ENCODE peak calls at places on chromosomes 16 and 17, in six cellular contexts. W, E, U, Y, K and T are unnamed samples.

GRCh38 chr16:59905628-59906027 is 1171.5 kb upstream of the GOT2 start:
- DNase-seq in W (no peak), E (peak), U (no peak), Y (no peak), K (no peak), T (no peak)

GRCh38 chr17:71926746-71927398 is 193.9 kb upstream of the SOX9 start:
- DNase-seq in W (no peak), E (no peak), U (no peak), Y (no peak), K (no peak), T (no peak)

GRCh38 chr16:46618516-46618915 is 2.7 kb downstream of the SHCBP1 start:
- DNase-seq in W (no peak), E (no peak), U (no peak), Y (no peak), K (no peak), T (no peak)

GRCh38 chr17:40487371-40488020 is 13.9 kb downstream of the TNS4 start:
- DNase-seq in W (no peak), E (no peak), U (no peak), Y (no peak), K (no peak), T (no peak)

GRCh38 chr16:4244254-4244812 is 2.5 kb upstream of the SRL start:
- DNase-seq in W (no peak), E (no peak), U (no peak), Y (no peak), K (no peak), T (no peak)

GRCh38 chr17:31293586-31293985 is 3.5 kb downstream of the OMG start:
- DNase-seq in W (no peak), E (no peak), U (no peak), Y (no peak), K (no peak), T (no peak)

GRCh38 chr16:72987480-72987901 is 60.4 kb downstream of the ZFHX3 start:
- DNase-seq in W (no peak), E (no peak), U (no peak), Y (no peak), K (no peak), T (no peak)

GRCh38 chr17:38628441-38628840 is 22.7 kb upstream of the SRCIN1 start:
- DNase-seq in W (no peak), E (peak), U (no peak), Y (no peak), K (peak), T (no peak)

GRCh38 chr17:40491486-40491885 is 9.9 kb downstream of the TNS4 start:
- DNase-seq in W (no peak), E (no peak), U (no peak), Y (no peak), K (no peak), T (no peak)

GRCh38 chr16:9124908-9125584 is 33.6 kb downstream of the HAPSTR1 start:
- DNase-seq in W (no peak), E (no peak), U (no peak), Y (no peak), K (no peak), T (no peak)
- TF ChIP-seq CTCF in W (no peak), E (no peak), U (no peak), Y (no peak), K (no peak), T (no peak)

GRCh38 chr17:29667969-29668368 is 45.3 kb upstream of the CORO6 start:
- DNase-seq in W (no peak), E (no peak), U (no peak), Y (no peak), K (no peak), T (no peak)

GRCh38 chr17:29665480-29665807 is 42.7 kb upstream of the CORO6 start:
- DNase-seq in W (no peak), E (no peak), U (no peak), Y (no peak), K (no peak), T (no peak)

GRCh38 chr17:29663155-29663554 is 40.4 kb upstream of the CORO6 start:
- DNase-seq in W (no peak), E (no peak), U (no peak), Y (no peak), K (no peak), T (no peak)

GRCh38 chr17:29661220-29661619 is 38.5 kb upstream of the CORO6 start:
- DNase-seq in W (no peak), E (no peak), U (no peak), Y (no peak), K (no peak), T (no peak)

DNA sequence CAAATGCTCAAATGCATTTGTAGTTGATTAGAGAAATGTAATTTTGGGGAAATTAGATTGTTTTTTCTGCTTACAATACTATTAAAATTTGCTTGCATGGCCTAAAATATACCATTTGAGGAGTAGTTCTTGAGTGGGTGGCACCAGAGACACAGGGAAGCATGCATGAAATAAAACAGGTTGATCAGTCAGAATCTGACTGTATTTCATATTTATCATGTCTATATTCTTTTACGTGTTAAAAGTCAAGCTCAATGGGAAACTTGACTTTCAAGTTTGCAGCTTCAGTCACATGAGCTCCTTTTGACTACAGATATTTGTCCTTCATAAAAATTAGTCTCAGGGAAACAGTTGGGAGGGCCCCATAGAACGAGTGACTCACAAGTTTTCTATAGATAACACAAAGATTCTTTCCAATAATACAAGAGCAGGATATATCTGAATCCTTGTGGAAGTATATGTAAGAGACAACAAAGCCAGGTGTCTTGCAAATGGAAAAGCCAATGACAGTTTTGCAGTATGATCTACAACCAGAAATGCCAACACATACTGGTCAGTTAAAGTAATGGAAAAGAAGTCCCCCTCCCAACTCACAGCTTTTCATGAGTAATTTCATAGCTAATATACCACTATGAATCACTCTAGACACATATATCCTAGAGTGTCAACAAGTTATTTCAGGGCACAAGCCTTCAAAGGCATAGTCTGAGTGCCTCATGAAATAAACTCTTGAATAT is 42.2 kb upstream of the CORO6 start:
- DNase-seq in W (no peak), E (peak), U (no peak), Y (no peak), K (no peak), T (no peak)
- H3K27ac ChIP-seq in W (peak), E (peak), U (no peak), Y (no peak), K (no peak), T (no peak)

DNA sequence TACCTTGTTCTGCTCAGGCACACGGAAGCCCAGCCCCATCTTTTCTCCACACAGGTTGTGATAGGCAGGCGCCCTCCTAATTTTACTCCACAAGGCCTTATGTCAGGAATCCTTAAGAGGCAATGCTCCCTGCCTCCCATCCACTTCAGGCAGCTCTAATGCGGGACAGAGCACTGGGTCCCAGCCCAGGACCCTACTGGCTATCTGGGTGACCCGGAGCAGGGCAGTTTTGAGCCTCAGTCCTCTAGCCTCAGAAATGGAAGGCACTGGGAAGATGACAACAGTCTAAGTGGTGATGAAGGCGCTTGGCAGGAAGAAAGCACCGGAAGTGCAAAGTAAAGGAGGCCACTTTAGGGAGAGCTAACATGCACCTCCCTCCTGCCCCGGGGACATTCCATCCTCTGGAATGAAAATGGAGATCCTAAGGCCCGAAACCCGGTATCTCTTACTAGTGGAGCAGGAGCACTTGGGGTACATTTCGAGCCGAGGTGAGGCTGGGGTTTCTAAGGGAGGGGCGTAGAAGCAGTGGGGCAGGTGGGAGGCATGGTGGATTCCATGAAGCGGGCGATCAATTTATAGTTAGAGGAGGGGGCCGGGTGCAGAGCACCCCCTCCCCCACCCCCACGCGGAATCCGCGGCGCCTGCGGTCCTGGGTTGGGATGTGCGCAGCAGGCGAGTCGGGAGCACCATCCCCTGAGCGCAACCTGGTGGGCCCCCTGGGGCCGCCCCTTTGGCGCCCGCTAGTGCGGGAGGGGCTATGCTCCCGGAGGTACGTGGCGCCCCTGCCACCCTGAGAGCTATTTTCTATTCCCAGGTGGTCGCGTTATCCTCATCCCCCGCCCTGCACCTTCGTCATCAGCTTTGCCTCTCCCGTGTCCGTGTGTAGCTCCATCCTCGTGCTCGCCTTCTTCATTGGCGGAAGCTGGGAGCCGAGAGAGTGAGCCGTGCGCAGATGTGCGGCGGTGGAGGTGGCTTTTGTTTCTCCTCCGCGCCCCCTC is 4.9 kb downstream of the MT1F start:
- DNase-seq in W (no peak), E (no peak), U (no peak), Y (no peak), K (no peak), T (no peak)
- TF ChIP-seq CTCF in W (no peak), E (no peak), U (no peak), Y (no peak), K (no peak), T (no peak)

DNA sequence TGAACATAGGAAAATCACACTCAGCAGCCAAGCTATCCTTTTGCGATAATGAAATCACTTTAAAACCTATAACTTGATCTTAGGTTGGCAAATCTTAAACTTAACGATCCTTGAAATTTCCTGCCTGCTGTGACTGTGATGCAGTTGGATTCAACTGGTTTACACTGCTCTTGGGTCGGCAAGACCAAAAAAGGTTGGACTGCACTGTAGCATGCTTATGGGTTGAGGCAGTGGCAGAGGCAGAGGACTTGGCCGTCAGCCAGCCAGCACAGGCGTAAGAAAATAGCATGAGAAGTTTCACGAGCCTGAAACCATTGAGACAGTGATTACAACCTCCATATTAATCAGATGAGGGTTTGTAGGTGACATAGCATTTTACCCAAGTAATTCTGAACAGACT is 21.4 kb downstream of the WSB1 start:
- DNase-seq in W (peak), E (no peak), U (peak), Y (peak), K (peak), T (peak)
- H3K27ac ChIP-seq in W (peak), E (no peak), U (peak), Y (peak), K (peak), T (peak)

GRCh38 chr16:66266436-66267286 is 99.8 kb upstream of the CDH5 start:
- DNase-seq in W (peak), E (no peak), U (peak), Y (peak), K (peak), T (peak)
- TF ChIP-seq CTCF in W (no peak), E (no peak), U (no peak), Y (peak), K (no peak), T (no peak)

GRCh38 chr17:69485901-69486643 is 71.6 kb downstream of the MAP2K6 start:
- DNase-seq in W (no peak), E (no peak), U (no peak), Y (no peak), K (no peak), T (no peak)
- H3K27ac ChIP-seq in W (peak), E (peak), U (peak), Y (no peak), K (no peak), T (peak)

GRCh38 chr17:77444653-77445029 is 303.9 kb downstream of the SEC14L1 start:
- DNase-seq in W (no peak), E (no peak), U (no peak), Y (no peak), K (no peak), T (no peak)
- TF ChIP-seq CTCF in W (no peak), E (no peak), U (no peak), Y (no peak), K (no peak), T (no peak)

DNA sequence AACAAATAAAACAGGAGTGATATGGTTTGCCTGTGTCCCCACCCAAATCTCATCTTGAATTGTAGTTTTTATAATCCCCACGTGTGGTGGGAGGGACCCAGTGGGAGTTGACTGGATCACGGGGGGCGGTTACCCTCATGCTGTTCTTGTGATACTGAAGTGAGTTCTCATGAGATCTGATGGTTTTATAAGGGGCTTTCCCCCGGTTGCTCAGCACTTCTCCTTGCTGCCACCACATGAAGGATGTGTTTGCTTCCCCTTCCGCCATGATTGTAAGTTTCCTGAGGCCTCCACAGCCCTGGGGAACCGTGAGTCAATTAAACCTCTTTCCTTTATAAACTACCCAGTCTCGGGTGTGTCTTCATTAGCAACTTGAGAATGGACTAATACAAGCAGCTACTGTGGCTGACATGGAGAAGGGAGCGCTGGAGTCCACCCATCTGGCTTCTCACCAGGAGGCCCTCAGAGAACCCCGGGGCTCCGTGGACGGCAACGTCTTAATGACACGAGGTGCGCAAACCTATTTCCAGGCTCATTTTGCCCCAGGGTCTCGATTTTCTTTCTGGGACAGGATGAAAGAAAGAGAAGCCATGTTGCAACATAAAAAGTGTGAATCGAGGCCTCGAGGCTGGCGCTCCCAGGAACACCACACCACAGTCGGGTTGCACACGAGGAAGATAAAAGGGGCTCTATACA is 129.5 kb downstream of the DYNLRB2 start:
- DNase-seq in W (no peak), E (no peak), U (no peak), Y (no peak), K (no peak), T (no peak)
- H3K27ac ChIP-seq in W (no peak), E (no peak), U (no peak), Y (no peak), K (no peak), T (no peak)

GRCh38 chr16:50884066-50884860 is 142.4 kb downstream of the CYLD start:
- DNase-seq in W (no peak), E (no peak), U (no peak), Y (no peak), K (no peak), T (no peak)
- TF ChIP-seq CTCF in W (no peak), E (no peak), U (no peak), Y (peak), K (peak), T (no peak)